ENCODE peak calls at places on chromosomes 4 and X, in seven cellular contexts. M is fibroblast of pulmonary artery, A is A549, C is AG09309, Y is fibroblast of lung, J is body of pancreas, O is WERI-Rb-1. R is an unnamed sample.

GRCh38 chr4:105241456-105241855 is 94.8 kb downstream of the TET2 start:
- DNase-seq in M (no peak), A (no peak), C (no peak), Y (no peak), J (peak; percentile 22), O (no peak), R (no peak)

GRCh38 chr4:58961283-58961682 is 1851.1 kb upstream of the IGFBP7 start:
- DNase-seq in M (no peak), A (no peak), C (no peak), Y (no peak), J (no peak), O (no peak), R (no peak)

GRCh38 chrX:136625246-136625645 is 22.7 kb upstream of the CD40LG start:
- DNase-seq in M (no peak), A (no peak), C (no peak), Y (no peak), J (no peak), O (no peak), R (no peak)

GRCh38 chr4:69718376-69719293 is 41.8 kb downstream of the SULT1B1 start:
- DNase-seq in M (peak; percentile 83), A (no peak), C (no peak), Y (peak; percentile 67), J (no peak), O (no peak), R (peak; percentile 55)

GRCh38 chrX:13533726-13534125 is 35.7 kb upstream of the EGFL6 start:
- DNase-seq in M (peak; percentile 11), A (no peak), C (no peak), Y (peak; percentile 58), J (no peak), O (no peak), R (peak; percentile 34)

GRCh38 chr4:4269856-4270255 is 20.1 kb downstream of the LYAR start:
- DNase-seq in M (peak; percentile 84), A (no peak), C (no peak), Y (peak; percentile 17), J (peak; percentile 46), O (no peak), R (no peak)

GRCh38 chr4:149110499-149110898 is 668.3 kb upstream of the NR3C2 start:
- DNase-seq in M (no peak), A (no peak), C (no peak), Y (no peak), J (no peak), O (no peak), R (no peak)

GRCh38 chr4:139054791-139055376 is 39.3 kb downstream of the NOCT start:
- DNase-seq in M (peak; percentile 36), A (no peak), C (no peak), Y (peak; percentile 7), J (no peak), O (no peak), R (peak; percentile 34)

GRCh38 chrX:14948701-14949100 is 75.5 kb downstream of the MOSPD2 start:
- DNase-seq in M (no peak), A (no peak), C (no peak), Y (no peak), J (no peak), O (no peak), R (no peak)

GRCh38 chrX:110103344-110103743 is 100.4 kb downstream of the TMEM164 start:
- DNase-seq in M (no peak), A (no peak), C (no peak), Y (no peak), J (no peak), O (no peak), R (no peak)

GRCh38 chrX:101117701-101118100 is 19.7 kb downstream of the CENPI start:
- DNase-seq in M (peak; percentile 13), A (no peak), C (no peak), Y (peak; percentile 74), J (no peak), O (no peak), R (peak; percentile 67)

GRCh38 chr4:24763631-24764302 is 31.6 kb upstream of the SOD3 start:
- DNase-seq in M (peak; percentile 53), A (no peak), C (peak; percentile 39), Y (peak; percentile 42), J (no peak), O (peak; percentile 76), R (peak; percentile 84)

GRCh38 chrX:42934020-42934701 is 156.2 kb upstream of the PPP1R2C start:
- DNase-seq in M (no peak), A (no peak), C (no peak), Y (no peak), J (no peak), O (no peak), R (no peak)

GRCh38 chrX:103774070-103774642 is 2.5 kb upstream of the PLP1 start:
- DNase-seq in M (peak; percentile 76), A (peak; percentile 12), C (peak; percentile 10), Y (peak; percentile 74), J (peak; percentile 16), O (peak; percentile 8), R (peak; percentile 52)

GRCh38 chrX:106615041-106615440 is 3.3 kb downstream of the RADX start:
- DNase-seq in M (no peak), A (no peak), C (no peak), Y (no peak), J (no peak), O (no peak), R (no peak)

GRCh38 chrX:69808375-69808774 is 192.5 kb downstream of the EDA start:
- DNase-seq in M (no peak), A (no peak), C (no peak), Y (no peak), J (no peak), O (no peak), R (no peak)

GRCh38 chr4:52196606-52197130 is 145.6 kb downstream of the SPATA18 start:
- DNase-seq in M (no peak), A (no peak), C (no peak), Y (no peak), J (no peak), O (no peak), R (no peak)

GRCh38 chr4:173752610-173753009 is 222.6 kb upstream of the HAND2 start:
- DNase-seq in M (peak; percentile 26), A (no peak), C (no peak), Y (no peak), J (peak; percentile 52), O (peak; percentile 75), R (peak; percentile 23)

GRCh38 chr4:16858275-16858752 is 40.1 kb downstream of the LDB2 start:
- DNase-seq in M (peak; percentile 68), A (no peak), C (no peak), Y (peak; percentile 61), J (no peak), O (no peak), R (peak; percentile 34)

GRCh38 chr4:171117457-171117856 is 695.7 kb upstream of the GALNTL6 start:
- DNase-seq in M (no peak), A (no peak), C (no peak), Y (no peak), J (no peak), O (no peak), R (no peak)

GRCh38 chr4:81757706-81758105 is 286.0 kb upstream of the RASGEF1B start:
- DNase-seq in M (no peak), A (no peak), C (no peak), Y (peak; percentile 0), J (peak; percentile 11), O (no peak), R (no peak)

GRCh38 chr4:108851346-108851745 is 88.5 kb upstream of the ETNPPL start:
- DNase-seq in M (no peak), A (no peak), C (peak; percentile 61), Y (peak; percentile 18), J (no peak), O (no peak), R (peak; percentile 48)

GRCh38 chrX:69305333-69306062 is 140.2 kb upstream of the PJA1 start:
- DNase-seq in M (no peak), A (no peak), C (no peak), Y (no peak), J (no peak), O (peak; percentile 67), R (no peak)

DNA sequence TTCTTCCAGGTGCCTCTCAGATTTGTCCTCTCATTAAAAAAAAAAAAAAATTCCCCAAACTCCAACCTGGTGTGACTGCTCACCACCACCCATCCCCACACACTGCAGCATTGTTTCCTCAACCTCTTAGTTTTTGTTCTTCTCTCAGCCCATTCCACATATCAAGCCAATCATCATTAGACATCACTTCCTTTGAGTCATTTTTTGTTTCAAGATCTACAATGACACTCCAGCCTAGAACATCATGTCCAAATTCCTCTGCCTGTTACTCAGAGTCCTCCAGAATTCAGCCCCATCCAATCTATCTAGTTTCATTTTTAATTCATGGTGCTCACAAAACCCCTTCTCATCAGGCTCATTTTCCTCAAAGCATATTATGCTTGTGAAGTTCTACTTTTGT is 262.5 kb upstream of the TEX13A start:
- DNase-seq in M (peak; percentile 86), A (no peak), C (no peak), Y (peak; percentile 60), J (no peak), O (no peak), R (peak; percentile 34)
- H3K4me3 ChIP-seq in M (no peak overlapping the region), A (no peak overlapping the region), C (no peak overlapping the region), Y (no peak overlapping the region), J (no peak overlapping the region), O (no peak overlapping the region), R (no peak overlapping the region)

GRCh38 chrX:2654436-2655340 is 36.4 kb upstream of the CD99 start:
- DNase-seq in M (no peak), A (peak; percentile 10), C (no peak), Y (no peak), J (peak; percentile 66), O (no peak), R (no peak)

GRCh38 chrX:2650037-2650436 is 41.1 kb upstream of the CD99 start:
- DNase-seq in M (no peak), A (no peak), C (no peak), Y (no peak), J (no peak), O (no peak), R (no peak)

GRCh38 chrX:2650865-2651264 is 40.2 kb upstream of the CD99 start:
- DNase-seq in M (peak; percentile 68), A (no peak), C (no peak), Y (no peak), J (peak; percentile 7), O (no peak), R (peak; percentile 68)

GRCh38 chrX:2656243-2656836 is 34.8 kb upstream of the CD99 start:
- DNase-seq in M (no peak), A (no peak), C (no peak), Y (no peak), J (no peak), O (no peak), R (no peak)

GRCh38 chrX:2652106-2652505 is 39.0 kb upstream of the CD99 start:
- DNase-seq in M (no peak), A (no peak), C (no peak), Y (no peak), J (no peak), O (no peak), R (no peak)
- TF ChIP-seq CTCF in M (peak; percentile 30), A (no peak), C (no peak), Y (peak; percentile 25), J (no peak), O (peak; percentile 47), R (peak; percentile 28)

DNA sequence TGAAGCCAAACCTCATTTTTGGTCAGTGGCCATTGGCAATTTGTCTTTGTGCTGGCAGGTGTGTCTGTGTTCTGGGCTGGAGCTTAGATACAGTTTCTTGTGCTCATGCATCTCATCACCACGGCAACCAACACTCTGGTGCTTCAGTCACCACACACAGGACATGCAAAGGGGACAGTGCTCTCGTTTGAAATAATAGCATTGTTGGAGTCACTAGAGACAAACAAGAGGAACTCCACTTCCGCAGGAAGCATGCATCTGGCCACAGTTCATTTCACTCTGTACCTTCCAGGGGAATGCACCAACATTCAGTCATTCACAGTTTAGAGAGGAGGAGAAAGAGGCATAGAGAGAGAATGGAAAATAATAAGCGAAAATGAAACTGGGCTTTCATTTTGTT is 267.4 kb downstream of the ANK2 start:
- DNase-seq in M (no peak), A (no peak), C (no peak), Y (no peak), J (no peak), O (no peak), R (peak; percentile 56)
- H3K4me3 ChIP-seq in M (no peak overlapping the region), A (no peak overlapping the region), C (no peak overlapping the region), Y (no peak overlapping the region), J (no peak overlapping the region), O (no peak overlapping the region), R (no peak overlapping the region)

GRCh38 chrX:72540318-72540717 is 32.3 kb downstream of the HDAC8 start:
- DNase-seq in M (peak; percentile 49), A (no peak), C (no peak), Y (peak; percentile 57), J (no peak), O (no peak), R (peak; percentile 65)
- TF ChIP-seq CTCF in M (peak; percentile 31), A (peak; percentile 45), C (no peak), Y (peak; percentile 28), J (peak; percentile 44), O (no peak), R (peak; percentile 34)